ENCODE peak calls at places on chromosomes 3 and 15, in seven cellular contexts. One of them, this sample, is unnamed.

GRCh38 chr3:46663611-46664135 is 29.8 kb downstream of the ALS2CL start:
- DNase-seq in left kidney: peak; percentile 77
- DNase-seq in activated CD4-positive, alpha-beta T cell treated with anti-CD3 and anti-CD28 coated beads, Interleukin-2, amount 50 U/mL, for 48 hours: no peak
- DNase-seq in nucleus accumbens: no peak
- DNase-seq in activated CD8-positive, alpha-beta memory T cell treated with anti-CD3 and anti-CD28 coated beads for 48 hours: no peak
- DNase-seq in stimulated activated CD4-positive, alpha-beta T cell treated with anti-CD3 and anti-CD28 coated beads, Interleukin-12 subunit alpha, Interleukin-12 subunit beta, amount 100 ng/mL, for 48 hours: no peak
- DNase-seq in stimulated activated CD8-positive, alpha-beta memory T cell treated with anti-CD3 and anti-CD28 coated beads, Interleukin-7, amount 100 ng/mL, for 1 hour: no peak
- DNase-seq in this sample: no peak

GRCh38 chr3:100425321-100425720 is 24.0 kb downstream of the LNP1 start:
- DNase-seq in stimulated activated CD4-positive, alpha-beta T cell treated with anti-CD3 and anti-CD28 coated beads, Interleukin-12 subunit alpha, Interleukin-12 subunit beta, amount 100 ng/mL, for 48 hours: no peak
- DNase-seq in activated CD8-positive, alpha-beta memory T cell treated with anti-CD3 and anti-CD28 coated beads for 48 hours: no peak
- DNase-seq in stimulated activated CD8-positive, alpha-beta memory T cell treated with anti-CD3 and anti-CD28 coated beads, Interleukin-7, amount 100 ng/mL, for 1 hour: no peak
- DNase-seq in activated CD4-positive, alpha-beta T cell treated with anti-CD3 and anti-CD28 coated beads, Interleukin-2, amount 50 U/mL, for 48 hours: no peak
- DNase-seq in nucleus accumbens: no peak
- DNase-seq in left kidney: no peak
- DNase-seq in this sample: no peak

GRCh38 chr3:186646841-186647240 is 6.6 kb downstream of the FETUB start:
- DNase-seq in stimulated activated CD4-positive, alpha-beta T cell treated with anti-CD3 and anti-CD28 coated beads, Interleukin-12 subunit alpha, Interleukin-12 subunit beta, amount 100 ng/mL, for 48 hours: no peak
- DNase-seq in left kidney: no peak
- DNase-seq in nucleus accumbens: no peak
- DNase-seq in stimulated activated CD8-positive, alpha-beta memory T cell treated with anti-CD3 and anti-CD28 coated beads, Interleukin-7, amount 100 ng/mL, for 1 hour: no peak
- DNase-seq in activated CD8-positive, alpha-beta memory T cell treated with anti-CD3 and anti-CD28 coated beads for 48 hours: no peak
- DNase-seq in activated CD4-positive, alpha-beta T cell treated with anti-CD3 and anti-CD28 coated beads, Interleukin-2, amount 50 U/mL, for 48 hours: no peak
- DNase-seq in this sample: no peak

GRCh38 chr15:42726114-42726513 is 10.8 kb downstream of the CDAN1 start:
- DNase-seq in stimulated activated CD4-positive, alpha-beta T cell treated with anti-CD3 and anti-CD28 coated beads, Interleukin-12 subunit alpha, Interleukin-12 subunit beta, amount 100 ng/mL, for 48 hours: no peak
- DNase-seq in stimulated activated CD8-positive, alpha-beta memory T cell treated with anti-CD3 and anti-CD28 coated beads, Interleukin-7, amount 100 ng/mL, for 1 hour: no peak
- DNase-seq in nucleus accumbens: no peak
- DNase-seq in activated CD4-positive, alpha-beta T cell treated with anti-CD3 and anti-CD28 coated beads, Interleukin-2, amount 50 U/mL, for 48 hours: no peak
- DNase-seq in activated CD8-positive, alpha-beta memory T cell treated with anti-CD3 and anti-CD28 coated beads for 48 hours: no peak
- DNase-seq in left kidney: no peak
- DNase-seq in this sample: no peak

GRCh38 chr3:142366434-142366833 is 81.4 kb downstream of the XRN1 start:
- DNase-seq in stimulated activated CD4-positive, alpha-beta T cell treated with anti-CD3 and anti-CD28 coated beads, Interleukin-12 subunit alpha, Interleukin-12 subunit beta, amount 100 ng/mL, for 48 hours: no peak
- DNase-seq in left kidney: peak; percentile 8
- DNase-seq in stimulated activated CD8-positive, alpha-beta memory T cell treated with anti-CD3 and anti-CD28 coated beads, Interleukin-7, amount 100 ng/mL, for 1 hour: no peak
- DNase-seq in activated CD8-positive, alpha-beta memory T cell treated with anti-CD3 and anti-CD28 coated beads for 48 hours: no peak
- DNase-seq in activated CD4-positive, alpha-beta T cell treated with anti-CD3 and anti-CD28 coated beads, Interleukin-2, amount 50 U/mL, for 48 hours: no peak
- DNase-seq in nucleus accumbens: no peak
- DNase-seq in this sample: no peak

GRCh38 chr15:98856540-98856907 is 151.1 kb downstream of the PGPEP1L start:
- DNase-seq in stimulated activated CD8-positive, alpha-beta memory T cell treated with anti-CD3 and anti-CD28 coated beads, Interleukin-7, amount 100 ng/mL, for 1 hour: no peak
- DNase-seq in activated CD8-positive, alpha-beta memory T cell treated with anti-CD3 and anti-CD28 coated beads for 48 hours: no peak
- DNase-seq in left kidney: no peak
- DNase-seq in activated CD4-positive, alpha-beta T cell treated with anti-CD3 and anti-CD28 coated beads, Interleukin-2, amount 50 U/mL, for 48 hours: no peak
- DNase-seq in stimulated activated CD4-positive, alpha-beta T cell treated with anti-CD3 and anti-CD28 coated beads, Interleukin-12 subunit alpha, Interleukin-12 subunit beta, amount 100 ng/mL, for 48 hours: no peak
- DNase-seq in nucleus accumbens: no peak
- DNase-seq in this sample: peak; percentile 87

GRCh38 chr15:68223171-68223570 is 6.4 kb downstream of the CLN6 start:
- DNase-seq in left kidney: no peak
- DNase-seq in nucleus accumbens: no peak
- DNase-seq in activated CD4-positive, alpha-beta T cell treated with anti-CD3 and anti-CD28 coated beads, Interleukin-2, amount 50 U/mL, for 48 hours: no peak
- DNase-seq in activated CD8-positive, alpha-beta memory T cell treated with anti-CD3 and anti-CD28 coated beads for 48 hours: no peak
- DNase-seq in stimulated activated CD4-positive, alpha-beta T cell treated with anti-CD3 and anti-CD28 coated beads, Interleukin-12 subunit alpha, Interleukin-12 subunit beta, amount 100 ng/mL, for 48 hours: no peak
- DNase-seq in stimulated activated CD8-positive, alpha-beta memory T cell treated with anti-CD3 and anti-CD28 coated beads, Interleukin-7, amount 100 ng/mL, for 1 hour: no peak
- DNase-seq in this sample: no peak

GRCh38 chr3:33360136-33360825 is 79.9 kb downstream of the UBP1 start:
- DNase-seq in stimulated activated CD4-positive, alpha-beta T cell treated with anti-CD3 and anti-CD28 coated beads, Interleukin-12 subunit alpha, Interleukin-12 subunit beta, amount 100 ng/mL, for 48 hours: no peak
- DNase-seq in activated CD4-positive, alpha-beta T cell treated with anti-CD3 and anti-CD28 coated beads, Interleukin-2, amount 50 U/mL, for 48 hours: no peak
- DNase-seq in activated CD8-positive, alpha-beta memory T cell treated with anti-CD3 and anti-CD28 coated beads for 48 hours: no peak
- DNase-seq in left kidney: no peak
- DNase-seq in stimulated activated CD8-positive, alpha-beta memory T cell treated with anti-CD3 and anti-CD28 coated beads, Interleukin-7, amount 100 ng/mL, for 1 hour: no peak
- DNase-seq in nucleus accumbens: no peak
- DNase-seq in this sample: peak; percentile 38

GRCh38 chr3:124814620-124815421 is 72.3 kb downstream of the ITGB5 start:
- DNase-seq in nucleus accumbens: no peak
- DNase-seq in activated CD4-positive, alpha-beta T cell treated with anti-CD3 and anti-CD28 coated beads, Interleukin-2, amount 50 U/mL, for 48 hours: no peak
- DNase-seq in stimulated activated CD4-positive, alpha-beta T cell treated with anti-CD3 and anti-CD28 coated beads, Interleukin-12 subunit alpha, Interleukin-12 subunit beta, amount 100 ng/mL, for 48 hours: no peak
- DNase-seq in left kidney: no peak
- DNase-seq in activated CD8-positive, alpha-beta memory T cell treated with anti-CD3 and anti-CD28 coated beads for 48 hours: no peak
- DNase-seq in stimulated activated CD8-positive, alpha-beta memory T cell treated with anti-CD3 and anti-CD28 coated beads, Interleukin-7, amount 100 ng/mL, for 1 hour: no peak
- DNase-seq in this sample: no peak

GRCh38 chr15:82081904-82082810 is 36.3 kb upstream of the MEX3B start:
- DNase-seq in stimulated activated CD8-positive, alpha-beta memory T cell treated with anti-CD3 and anti-CD28 coated beads, Interleukin-7, amount 100 ng/mL, for 1 hour: no peak
- DNase-seq in stimulated activated CD4-positive, alpha-beta T cell treated with anti-CD3 and anti-CD28 coated beads, Interleukin-12 subunit alpha, Interleukin-12 subunit beta, amount 100 ng/mL, for 48 hours: no peak
- DNase-seq in activated CD8-positive, alpha-beta memory T cell treated with anti-CD3 and anti-CD28 coated beads for 48 hours: no peak
- DNase-seq in left kidney: peak; percentile 41
- DNase-seq in nucleus accumbens: no peak
- DNase-seq in activated CD4-positive, alpha-beta T cell treated with anti-CD3 and anti-CD28 coated beads, Interleukin-2, amount 50 U/mL, for 48 hours: no peak
- DNase-seq in this sample: peak; percentile 84

GRCh38 chr3:128262457-128262856 is 109.2 kb downstream of the EEFSEC start:
- DNase-seq in activated CD8-positive, alpha-beta memory T cell treated with anti-CD3 and anti-CD28 coated beads for 48 hours: no peak
- DNase-seq in nucleus accumbens: no peak
- DNase-seq in stimulated activated CD8-positive, alpha-beta memory T cell treated with anti-CD3 and anti-CD28 coated beads, Interleukin-7, amount 100 ng/mL, for 1 hour: no peak
- DNase-seq in left kidney: no peak
- DNase-seq in activated CD4-positive, alpha-beta T cell treated with anti-CD3 and anti-CD28 coated beads, Interleukin-2, amount 50 U/mL, for 48 hours: no peak
- DNase-seq in stimulated activated CD4-positive, alpha-beta T cell treated with anti-CD3 and anti-CD28 coated beads, Interleukin-12 subunit alpha, Interleukin-12 subunit beta, amount 100 ng/mL, for 48 hours: no peak
- DNase-seq in this sample: no peak

GRCh38 chr3:76369170-76369569 is 583.8 kb upstream of the ZNF717 start:
- DNase-seq in stimulated activated CD4-positive, alpha-beta T cell treated with anti-CD3 and anti-CD28 coated beads, Interleukin-12 subunit alpha, Interleukin-12 subunit beta, amount 100 ng/mL, for 48 hours: no peak
- DNase-seq in activated CD8-positive, alpha-beta memory T cell treated with anti-CD3 and anti-CD28 coated beads for 48 hours: no peak
- DNase-seq in stimulated activated CD8-positive, alpha-beta memory T cell treated with anti-CD3 and anti-CD28 coated beads, Interleukin-7, amount 100 ng/mL, for 1 hour: no peak
- DNase-seq in left kidney: peak; percentile 37
- DNase-seq in nucleus accumbens: no peak
- DNase-seq in activated CD4-positive, alpha-beta T cell treated with anti-CD3 and anti-CD28 coated beads, Interleukin-2, amount 50 U/mL, for 48 hours: no peak
- DNase-seq in this sample: peak; percentile 6

GRCh38 chr15:67900621-67901147 is 60.8 kb upstream of the RNU6-1 start:
- DNase-seq in nucleus accumbens: no peak
- DNase-seq in stimulated activated CD8-positive, alpha-beta memory T cell treated with anti-CD3 and anti-CD28 coated beads, Interleukin-7, amount 100 ng/mL, for 1 hour: no peak
- DNase-seq in activated CD4-positive, alpha-beta T cell treated with anti-CD3 and anti-CD28 coated beads, Interleukin-2, amount 50 U/mL, for 48 hours: no peak
- DNase-seq in left kidney: no peak
- DNase-seq in stimulated activated CD4-positive, alpha-beta T cell treated with anti-CD3 and anti-CD28 coated beads, Interleukin-12 subunit alpha, Interleukin-12 subunit beta, amount 100 ng/mL, for 48 hours: no peak
- DNase-seq in activated CD8-positive, alpha-beta memory T cell treated with anti-CD3 and anti-CD28 coated beads for 48 hours: no peak
- DNase-seq in this sample: no peak

GRCh38 chr15:66789029-66790025 is 87.3 kb downstream of the SMAD6 start:
- DNase-seq in nucleus accumbens: no peak
- DNase-seq in stimulated activated CD4-positive, alpha-beta T cell treated with anti-CD3 and anti-CD28 coated beads, Interleukin-12 subunit alpha, Interleukin-12 subunit beta, amount 100 ng/mL, for 48 hours: no peak
- DNase-seq in stimulated activated CD8-positive, alpha-beta memory T cell treated with anti-CD3 and anti-CD28 coated beads, Interleukin-7, amount 100 ng/mL, for 1 hour: no peak
- DNase-seq in activated CD8-positive, alpha-beta memory T cell treated with anti-CD3 and anti-CD28 coated beads for 48 hours: no peak
- DNase-seq in left kidney: peak; percentile 73
- DNase-seq in activated CD4-positive, alpha-beta T cell treated with anti-CD3 and anti-CD28 coated beads, Interleukin-2, amount 50 U/mL, for 48 hours: no peak
- DNase-seq in this sample: peak; percentile 18

GRCh38 chr15:22930782-22931484 is 49.2 kb downstream of the CYFIP1 start:
- DNase-seq in activated CD8-positive, alpha-beta memory T cell treated with anti-CD3 and anti-CD28 coated beads for 48 hours: no peak
- DNase-seq in stimulated activated CD4-positive, alpha-beta T cell treated with anti-CD3 and anti-CD28 coated beads, Interleukin-12 subunit alpha, Interleukin-12 subunit beta, amount 100 ng/mL, for 48 hours: no peak
- DNase-seq in nucleus accumbens: no peak
- DNase-seq in left kidney: no peak
- DNase-seq in activated CD4-positive, alpha-beta T cell treated with anti-CD3 and anti-CD28 coated beads, Interleukin-2, amount 50 U/mL, for 48 hours: no peak
- DNase-seq in stimulated activated CD8-positive, alpha-beta memory T cell treated with anti-CD3 and anti-CD28 coated beads, Interleukin-7, amount 100 ng/mL, for 1 hour: no peak
- DNase-seq in this sample: no peak

GRCh38 chr3:72821170-72821781 is 27.0 kb downstream of the SHQ1 start:
- DNase-seq in stimulated activated CD8-positive, alpha-beta memory T cell treated with anti-CD3 and anti-CD28 coated beads, Interleukin-7, amount 100 ng/mL, for 1 hour: no peak
- DNase-seq in stimulated activated CD4-positive, alpha-beta T cell treated with anti-CD3 and anti-CD28 coated beads, Interleukin-12 subunit alpha, Interleukin-12 subunit beta, amount 100 ng/mL, for 48 hours: no peak
- DNase-seq in nucleus accumbens: no peak
- DNase-seq in left kidney: peak; percentile 31
- DNase-seq in activated CD4-positive, alpha-beta T cell treated with anti-CD3 and anti-CD28 coated beads, Interleukin-2, amount 50 U/mL, for 48 hours: no peak
- DNase-seq in activated CD8-positive, alpha-beta memory T cell treated with anti-CD3 and anti-CD28 coated beads for 48 hours: no peak
- DNase-seq in this sample: no peak

GRCh38 chr15:89106200-89106599 is 17.9 kb downstream of the ABHD2 start:
- DNase-seq in nucleus accumbens: no peak
- DNase-seq in stimulated activated CD8-positive, alpha-beta memory T cell treated with anti-CD3 and anti-CD28 coated beads, Interleukin-7, amount 100 ng/mL, for 1 hour: no peak
- DNase-seq in activated CD8-positive, alpha-beta memory T cell treated with anti-CD3 and anti-CD28 coated beads for 48 hours: no peak
- DNase-seq in stimulated activated CD4-positive, alpha-beta T cell treated with anti-CD3 and anti-CD28 coated beads, Interleukin-12 subunit alpha, Interleukin-12 subunit beta, amount 100 ng/mL, for 48 hours: no peak
- DNase-seq in activated CD4-positive, alpha-beta T cell treated with anti-CD3 and anti-CD28 coated beads, Interleukin-2, amount 50 U/mL, for 48 hours: no peak
- DNase-seq in left kidney: no peak
- DNase-seq in this sample: no peak

GRCh38 chr3:126445506-126445905 is 30.2 kb downstream of the ZXDC start:
- DNase-seq in activated CD4-positive, alpha-beta T cell treated with anti-CD3 and anti-CD28 coated beads, Interleukin-2, amount 50 U/mL, for 48 hours: no peak
- DNase-seq in stimulated activated CD8-positive, alpha-beta memory T cell treated with anti-CD3 and anti-CD28 coated beads, Interleukin-7, amount 100 ng/mL, for 1 hour: no peak
- DNase-seq in nucleus accumbens: no peak
- DNase-seq in activated CD8-positive, alpha-beta memory T cell treated with anti-CD3 and anti-CD28 coated beads for 48 hours: no peak
- DNase-seq in stimulated activated CD4-positive, alpha-beta T cell treated with anti-CD3 and anti-CD28 coated beads, Interleukin-12 subunit alpha, Interleukin-12 subunit beta, amount 100 ng/mL, for 48 hours: no peak
- DNase-seq in left kidney: no peak
- DNase-seq in this sample: no peak

GRCh38 chr3:150414273-150414672 is 6.2 kb downstream of the TSC22D2 start:
- DNase-seq in stimulated activated CD4-positive, alpha-beta T cell treated with anti-CD3 and anti-CD28 coated beads, Interleukin-12 subunit alpha, Interleukin-12 subunit beta, amount 100 ng/mL, for 48 hours: no peak
- DNase-seq in stimulated activated CD8-positive, alpha-beta memory T cell treated with anti-CD3 and anti-CD28 coated beads, Interleukin-7, amount 100 ng/mL, for 1 hour: no peak
- DNase-seq in activated CD4-positive, alpha-beta T cell treated with anti-CD3 and anti-CD28 coated beads, Interleukin-2, amount 50 U/mL, for 48 hours: no peak
- DNase-seq in nucleus accumbens: peak; percentile 13
- DNase-seq in activated CD8-positive, alpha-beta memory T cell treated with anti-CD3 and anti-CD28 coated beads for 48 hours: no peak
- DNase-seq in left kidney: peak; percentile 24
- DNase-seq in this sample: peak; percentile 17

GRCh38 chr3:174218011-174218410 is 641.1 kb upstream of the NAALADL2 start:
- DNase-seq in nucleus accumbens: no peak
- DNase-seq in stimulated activated CD8-positive, alpha-beta memory T cell treated with anti-CD3 and anti-CD28 coated beads, Interleukin-7, amount 100 ng/mL, for 1 hour: no peak
- DNase-seq in left kidney: no peak
- DNase-seq in activated CD8-positive, alpha-beta memory T cell treated with anti-CD3 and anti-CD28 coated beads for 48 hours: no peak
- DNase-seq in activated CD4-positive, alpha-beta T cell treated with anti-CD3 and anti-CD28 coated beads, Interleukin-2, amount 50 U/mL, for 48 hours: no peak
- DNase-seq in stimulated activated CD4-positive, alpha-beta T cell treated with anti-CD3 and anti-CD28 coated beads, Interleukin-12 subunit alpha, Interleukin-12 subunit beta, amount 100 ng/mL, for 48 hours: no peak
- DNase-seq in this sample: no peak

GRCh38 chr15:70339551-70340517 is 242.1 kb upstream of the TLE3 start:
- DNase-seq in stimulated activated CD4-positive, alpha-beta T cell treated with anti-CD3 and anti-CD28 coated beads, Interleukin-12 subunit alpha, Interleukin-12 subunit beta, amount 100 ng/mL, for 48 hours: no peak
- DNase-seq in activated CD8-positive, alpha-beta memory T cell treated with anti-CD3 and anti-CD28 coated beads for 48 hours: no peak
- DNase-seq in activated CD4-positive, alpha-beta T cell treated with anti-CD3 and anti-CD28 coated beads, Interleukin-2, amount 50 U/mL, for 48 hours: no peak
- DNase-seq in left kidney: peak; percentile 49
- DNase-seq in stimulated activated CD8-positive, alpha-beta memory T cell treated with anti-CD3 and anti-CD28 coated beads, Interleukin-7, amount 100 ng/mL, for 1 hour: no peak
- DNase-seq in nucleus accumbens: no peak
- DNase-seq in this sample: no peak

GRCh38 chr3:177146646-177147045 is 50.6 kb downstream of the TBL1XR1 start:
- DNase-seq in stimulated activated CD4-positive, alpha-beta T cell treated with anti-CD3 and anti-CD28 coated beads, Interleukin-12 subunit alpha, Interleukin-12 subunit beta, amount 100 ng/mL, for 48 hours: no peak
- DNase-seq in activated CD8-positive, alpha-beta memory T cell treated with anti-CD3 and anti-CD28 coated beads for 48 hours: no peak
- DNase-seq in activated CD4-positive, alpha-beta T cell treated with anti-CD3 and anti-CD28 coated beads, Interleukin-2, amount 50 U/mL, for 48 hours: no peak
- DNase-seq in stimulated activated CD8-positive, alpha-beta memory T cell treated with anti-CD3 and anti-CD28 coated beads, Interleukin-7, amount 100 ng/mL, for 1 hour: no peak
- DNase-seq in nucleus accumbens: no peak
- DNase-seq in left kidney: no peak
- DNase-seq in this sample: no peak

GRCh38 chr3:12822725-12823373 is 18.5 kb downstream of the RPL32 start:
- DNase-seq in stimulated activated CD8-positive, alpha-beta memory T cell treated with anti-CD3 and anti-CD28 coated beads, Interleukin-7, amount 100 ng/mL, for 1 hour: no peak
- DNase-seq in left kidney: peak; percentile 28
- DNase-seq in stimulated activated CD4-positive, alpha-beta T cell treated with anti-CD3 and anti-CD28 coated beads, Interleukin-12 subunit alpha, Interleukin-12 subunit beta, amount 100 ng/mL, for 48 hours: no peak
- DNase-seq in activated CD8-positive, alpha-beta memory T cell treated with anti-CD3 and anti-CD28 coated beads for 48 hours: no peak
- DNase-seq in activated CD4-positive, alpha-beta T cell treated with anti-CD3 and anti-CD28 coated beads, Interleukin-2, amount 50 U/mL, for 48 hours: no peak
- DNase-seq in nucleus accumbens: no peak
- DNase-seq in this sample: no peak

GRCh38 chr15:26758079-26758478 is 14.8 kb downstream of the GABRB3 start:
- DNase-seq in stimulated activated CD8-positive, alpha-beta memory T cell treated with anti-CD3 and anti-CD28 coated beads, Interleukin-7, amount 100 ng/mL, for 1 hour: no peak
- DNase-seq in activated CD8-positive, alpha-beta memory T cell treated with anti-CD3 and anti-CD28 coated beads for 48 hours: no peak
- DNase-seq in left kidney: no peak
- DNase-seq in activated CD4-positive, alpha-beta T cell treated with anti-CD3 and anti-CD28 coated beads, Interleukin-2, amount 50 U/mL, for 48 hours: no peak
- DNase-seq in nucleus accumbens: no peak
- DNase-seq in stimulated activated CD4-positive, alpha-beta T cell treated with anti-CD3 and anti-CD28 coated beads, Interleukin-12 subunit alpha, Interleukin-12 subunit beta, amount 100 ng/mL, for 48 hours: no peak
- DNase-seq in this sample: no peak

GRCh38 chr15:63583027-63583426 is 14.2 kb upstream of the FBXL22 start:
- DNase-seq in stimulated activated CD8-positive, alpha-beta memory T cell treated with anti-CD3 and anti-CD28 coated beads, Interleukin-7, amount 100 ng/mL, for 1 hour: no peak
- DNase-seq in stimulated activated CD4-positive, alpha-beta T cell treated with anti-CD3 and anti-CD28 coated beads, Interleukin-12 subunit alpha, Interleukin-12 subunit beta, amount 100 ng/mL, for 48 hours: no peak
- DNase-seq in activated CD8-positive, alpha-beta memory T cell treated with anti-CD3 and anti-CD28 coated beads for 48 hours: no peak
- DNase-seq in activated CD4-positive, alpha-beta T cell treated with anti-CD3 and anti-CD28 coated beads, Interleukin-2, amount 50 U/mL, for 48 hours: no peak
- DNase-seq in left kidney: peak; percentile 71
- DNase-seq in nucleus accumbens: no peak
- DNase-seq in this sample: peak; percentile 67

GRCh38 chr3:190546881-190547510 is 33.1 kb downstream of the IL1RAP start:
- DNase-seq in left kidney: no peak
- DNase-seq in activated CD4-positive, alpha-beta T cell treated with anti-CD3 and anti-CD28 coated beads, Interleukin-2, amount 50 U/mL, for 48 hours: no peak
- DNase-seq in nucleus accumbens: no peak
- DNase-seq in stimulated activated CD8-positive, alpha-beta memory T cell treated with anti-CD3 and anti-CD28 coated beads, Interleukin-7, amount 100 ng/mL, for 1 hour: no peak
- DNase-seq in activated CD8-positive, alpha-beta memory T cell treated with anti-CD3 and anti-CD28 coated beads for 48 hours: no peak
- DNase-seq in stimulated activated CD4-positive, alpha-beta T cell treated with anti-CD3 and anti-CD28 coated beads, Interleukin-12 subunit alpha, Interleukin-12 subunit beta, amount 100 ng/mL, for 48 hours: no peak
- DNase-seq in this sample: no peak

GRCh38 chr3:141083831-141084624 is 32.9 kb downstream of the SPSB4 start:
- DNase-seq in left kidney: peak; percentile 96
- DNase-seq in activated CD8-positive, alpha-beta memory T cell treated with anti-CD3 and anti-CD28 coated beads for 48 hours: no peak
- DNase-seq in nucleus accumbens: no peak
- DNase-seq in stimulated activated CD4-positive, alpha-beta T cell treated with anti-CD3 and anti-CD28 coated beads, Interleukin-12 subunit alpha, Interleukin-12 subunit beta, amount 100 ng/mL, for 48 hours: no peak
- DNase-seq in activated CD4-positive, alpha-beta T cell treated with anti-CD3 and anti-CD28 coated beads, Interleukin-2, amount 50 U/mL, for 48 hours: no peak
- DNase-seq in stimulated activated CD8-positive, alpha-beta memory T cell treated with anti-CD3 and anti-CD28 coated beads, Interleukin-7, amount 100 ng/mL, for 1 hour: no peak
- DNase-seq in this sample: no peak

GRCh38 chr15:23912191-23912590 is 225.1 kb upstream of the NDN start:
- DNase-seq in nucleus accumbens: peak; percentile 13
- DNase-seq in left kidney: peak; percentile 69
- DNase-seq in stimulated activated CD4-positive, alpha-beta T cell treated with anti-CD3 and anti-CD28 coated beads, Interleukin-12 subunit alpha, Interleukin-12 subunit beta, amount 100 ng/mL, for 48 hours: no peak
- DNase-seq in stimulated activated CD8-positive, alpha-beta memory T cell treated with anti-CD3 and anti-CD28 coated beads, Interleukin-7, amount 100 ng/mL, for 1 hour: no peak
- DNase-seq in activated CD4-positive, alpha-beta T cell treated with anti-CD3 and anti-CD28 coated beads, Interleukin-2, amount 50 U/mL, for 48 hours: no peak
- DNase-seq in activated CD8-positive, alpha-beta memory T cell treated with anti-CD3 and anti-CD28 coated beads for 48 hours: no peak
- DNase-seq in this sample: no peak

GRCh38 chr3:8975081-8976020 is 12.1 kb upstream of the RAD18 start:
- DNase-seq in stimulated activated CD4-positive, alpha-beta T cell treated with anti-CD3 and anti-CD28 coated beads, Interleukin-12 subunit alpha, Interleukin-12 subunit beta, amount 100 ng/mL, for 48 hours: no peak
- DNase-seq in activated CD4-positive, alpha-beta T cell treated with anti-CD3 and anti-CD28 coated beads, Interleukin-2, amount 50 U/mL, for 48 hours: no peak
- DNase-seq in left kidney: no peak
- DNase-seq in nucleus accumbens: no peak
- DNase-seq in stimulated activated CD8-positive, alpha-beta memory T cell treated with anti-CD3 and anti-CD28 coated beads, Interleukin-7, amount 100 ng/mL, for 1 hour: no peak
- DNase-seq in activated CD8-positive, alpha-beta memory T cell treated with anti-CD3 and anti-CD28 coated beads for 48 hours: no peak
- DNase-seq in this sample: no peak

GRCh38 chr3:119184808-119185690 is 11.7 kb downstream of the UPK1B start:
- DNase-seq in nucleus accumbens: no peak
- DNase-seq in activated CD8-positive, alpha-beta memory T cell treated with anti-CD3 and anti-CD28 coated beads for 48 hours: no peak
- DNase-seq in left kidney: no peak
- DNase-seq in activated CD4-positive, alpha-beta T cell treated with anti-CD3 and anti-CD28 coated beads, Interleukin-2, amount 50 U/mL, for 48 hours: no peak
- DNase-seq in stimulated activated CD4-positive, alpha-beta T cell treated with anti-CD3 and anti-CD28 coated beads, Interleukin-12 subunit alpha, Interleukin-12 subunit beta, amount 100 ng/mL, for 48 hours: no peak
- DNase-seq in stimulated activated CD8-positive, alpha-beta memory T cell treated with anti-CD3 and anti-CD28 coated beads, Interleukin-7, amount 100 ng/mL, for 1 hour: no peak
- DNase-seq in this sample: peak; percentile 60

GRCh38 chr3:143731304-143731703 is 117.0 kb downstream of the SLC9A9 start:
- DNase-seq in stimulated activated CD8-positive, alpha-beta memory T cell treated with anti-CD3 and anti-CD28 coated beads, Interleukin-7, amount 100 ng/mL, for 1 hour: no peak
- DNase-seq in activated CD8-positive, alpha-beta memory T cell treated with anti-CD3 and anti-CD28 coated beads for 48 hours: no peak
- DNase-seq in activated CD4-positive, alpha-beta T cell treated with anti-CD3 and anti-CD28 coated beads, Interleukin-2, amount 50 U/mL, for 48 hours: no peak
- DNase-seq in nucleus accumbens: no peak
- DNase-seq in stimulated activated CD4-positive, alpha-beta T cell treated with anti-CD3 and anti-CD28 coated beads, Interleukin-12 subunit alpha, Interleukin-12 subunit beta, amount 100 ng/mL, for 48 hours: no peak
- DNase-seq in left kidney: no peak
- DNase-seq in this sample: no peak

GRCh38 chr15:62622775-62623174 is 419.8 kb upstream of the TPM1 start:
- DNase-seq in left kidney: no peak
- DNase-seq in nucleus accumbens: no peak
- DNase-seq in stimulated activated CD8-positive, alpha-beta memory T cell treated with anti-CD3 and anti-CD28 coated beads, Interleukin-7, amount 100 ng/mL, for 1 hour: no peak
- DNase-seq in activated CD4-positive, alpha-beta T cell treated with anti-CD3 and anti-CD28 coated beads, Interleukin-2, amount 50 U/mL, for 48 hours: no peak
- DNase-seq in activated CD8-positive, alpha-beta memory T cell treated with anti-CD3 and anti-CD28 coated beads for 48 hours: no peak
- DNase-seq in stimulated activated CD4-positive, alpha-beta T cell treated with anti-CD3 and anti-CD28 coated beads, Interleukin-12 subunit alpha, Interleukin-12 subunit beta, amount 100 ng/mL, for 48 hours: no peak
- DNase-seq in this sample: no peak